ENCODE peak calls at places on chromosomes 2 and 18, in seven cellular contexts. One of them, this sample, is unnamed.

GRCh38 chr2:166364476-166365161 is 11.1 kb downstream of the SCN9A start:
- DNase-seq in foreskin fibroblast: no peak
- DNase-seq in activated T-helper 1 cell treated with anti-CD3 and anti-CD28 coated beads, Interleukin-12 subunit alpha, Interleukin-12 subunit beta, Interleukin-2, Interleukin-4 antibody, amounts not matched to agents 30 ng/mL and 10 ng/mL and 1 ng/mL, durations not matched to agents 14 hours and 24 hours and 36 hours: no peak
- DNase-seq in OCI-M1: peak
- DNase-seq in neuronal stem cell: no peak
- DNase-seq in activated naive CD4-positive, alpha-beta T cell treated with anti-CD3 and anti-CD28 coated beads, Interleukin-2, amount 50 U/mL, for 16 hours: no peak
- DNase-seq in small intestine: no peak
- DNase-seq in this sample: no peak

GRCh38 chr2:112691761-112692370 is 29.0 kb upstream of the NT5DC4 start:
- DNase-seq in foreskin fibroblast: peak
- DNase-seq in activated T-helper 1 cell treated with anti-CD3 and anti-CD28 coated beads, Interleukin-12 subunit alpha, Interleukin-12 subunit beta, Interleukin-2, Interleukin-4 antibody, amounts not matched to agents 30 ng/mL and 10 ng/mL and 1 ng/mL, durations not matched to agents 14 hours and 24 hours and 36 hours: no peak
- DNase-seq in OCI-M1: no peak
- DNase-seq in neuronal stem cell: no peak
- DNase-seq in activated naive CD4-positive, alpha-beta T cell treated with anti-CD3 and anti-CD28 coated beads, Interleukin-2, amount 50 U/mL, for 16 hours: no peak
- DNase-seq in small intestine: no peak
- DNase-seq in this sample: no peak

GRCh38 chr18:36012891-36013290 is 40.4 kb downstream of the RMP24 start:
- DNase-seq in foreskin fibroblast: no peak
- DNase-seq in activated T-helper 1 cell treated with anti-CD3 and anti-CD28 coated beads, Interleukin-12 subunit alpha, Interleukin-12 subunit beta, Interleukin-2, Interleukin-4 antibody, amounts not matched to agents 30 ng/mL and 10 ng/mL and 1 ng/mL, durations not matched to agents 14 hours and 24 hours and 36 hours: no peak
- DNase-seq in OCI-M1: no peak
- DNase-seq in neuronal stem cell: no peak
- DNase-seq in activated naive CD4-positive, alpha-beta T cell treated with anti-CD3 and anti-CD28 coated beads, Interleukin-2, amount 50 U/mL, for 16 hours: no peak
- DNase-seq in small intestine: no peak
- DNase-seq in this sample: no peak

GRCh38 chr2:167191588-167191987 is 303.3 kb downstream of the XIRP2 start:
- DNase-seq in foreskin fibroblast: no peak
- DNase-seq in activated T-helper 1 cell treated with anti-CD3 and anti-CD28 coated beads, Interleukin-12 subunit alpha, Interleukin-12 subunit beta, Interleukin-2, Interleukin-4 antibody, amounts not matched to agents 30 ng/mL and 10 ng/mL and 1 ng/mL, durations not matched to agents 14 hours and 24 hours and 36 hours: no peak
- DNase-seq in OCI-M1: no peak
- DNase-seq in neuronal stem cell: no peak
- DNase-seq in activated naive CD4-positive, alpha-beta T cell treated with anti-CD3 and anti-CD28 coated beads, Interleukin-2, amount 50 U/mL, for 16 hours: no peak
- DNase-seq in small intestine: no peak
- DNase-seq in this sample: no peak

GRCh38 chr2:26640331-26640745 is 828 bp downstream of the CIB4 start:
- DNase-seq in foreskin fibroblast: peak
- DNase-seq in activated T-helper 1 cell treated with anti-CD3 and anti-CD28 coated beads, Interleukin-12 subunit alpha, Interleukin-12 subunit beta, Interleukin-2, Interleukin-4 antibody, amounts not matched to agents 30 ng/mL and 10 ng/mL and 1 ng/mL, durations not matched to agents 14 hours and 24 hours and 36 hours: no peak
- DNase-seq in OCI-M1: peak
- DNase-seq in neuronal stem cell: no peak
- DNase-seq in activated naive CD4-positive, alpha-beta T cell treated with anti-CD3 and anti-CD28 coated beads, Interleukin-2, amount 50 U/mL, for 16 hours: no peak
- DNase-seq in small intestine: no peak
- DNase-seq in this sample: no peak

GRCh38 chr2:95021847-95022246 is 3.7 kb upstream of the MAL start:
- DNase-seq in foreskin fibroblast: no peak
- DNase-seq in activated T-helper 1 cell treated with anti-CD3 and anti-CD28 coated beads, Interleukin-12 subunit alpha, Interleukin-12 subunit beta, Interleukin-2, Interleukin-4 antibody, amounts not matched to agents 30 ng/mL and 10 ng/mL and 1 ng/mL, durations not matched to agents 14 hours and 24 hours and 36 hours: no peak
- DNase-seq in OCI-M1: no peak
- DNase-seq in neuronal stem cell: no peak
- DNase-seq in activated naive CD4-positive, alpha-beta T cell treated with anti-CD3 and anti-CD28 coated beads, Interleukin-2, amount 50 U/mL, for 16 hours: no peak
- DNase-seq in small intestine: no peak
- DNase-seq in this sample: no peak

GRCh38 chr2:197286805-197287595 is 23.6 kb downstream of the ANKRD44 start:
- DNase-seq in foreskin fibroblast: peak
- DNase-seq in activated T-helper 1 cell treated with anti-CD3 and anti-CD28 coated beads, Interleukin-12 subunit alpha, Interleukin-12 subunit beta, Interleukin-2, Interleukin-4 antibody, amounts not matched to agents 30 ng/mL and 10 ng/mL and 1 ng/mL, durations not matched to agents 14 hours and 24 hours and 36 hours: peak
- DNase-seq in OCI-M1: peak
- DNase-seq in neuronal stem cell: no peak
- DNase-seq in activated naive CD4-positive, alpha-beta T cell treated with anti-CD3 and anti-CD28 coated beads, Interleukin-2, amount 50 U/mL, for 16 hours: peak
- DNase-seq in small intestine: peak
- DNase-seq in this sample: no peak

GRCh38 chr2:26732446-26732845 is 31.6 kb upstream of the SLC35F6 start:
- DNase-seq in foreskin fibroblast: no peak
- DNase-seq in activated T-helper 1 cell treated with anti-CD3 and anti-CD28 coated beads, Interleukin-12 subunit alpha, Interleukin-12 subunit beta, Interleukin-2, Interleukin-4 antibody, amounts not matched to agents 30 ng/mL and 10 ng/mL and 1 ng/mL, durations not matched to agents 14 hours and 24 hours and 36 hours: no peak
- DNase-seq in OCI-M1: no peak
- DNase-seq in neuronal stem cell: no peak
- DNase-seq in activated naive CD4-positive, alpha-beta T cell treated with anti-CD3 and anti-CD28 coated beads, Interleukin-2, amount 50 U/mL, for 16 hours: no peak
- DNase-seq in small intestine: no peak
- DNase-seq in this sample: no peak

GRCh38 chr2:149418065-149418464 is 87.7 kb downstream of the LYPD6 start:
- DNase-seq in foreskin fibroblast: no peak
- DNase-seq in activated T-helper 1 cell treated with anti-CD3 and anti-CD28 coated beads, Interleukin-12 subunit alpha, Interleukin-12 subunit beta, Interleukin-2, Interleukin-4 antibody, amounts not matched to agents 30 ng/mL and 10 ng/mL and 1 ng/mL, durations not matched to agents 14 hours and 24 hours and 36 hours: no peak
- DNase-seq in OCI-M1: no peak
- DNase-seq in neuronal stem cell: no peak
- DNase-seq in activated naive CD4-positive, alpha-beta T cell treated with anti-CD3 and anti-CD28 coated beads, Interleukin-2, amount 50 U/mL, for 16 hours: no peak
- DNase-seq in small intestine: no peak
- DNase-seq in this sample: no peak

GRCh38 chr18:35605686-35606417 is 24.3 kb downstream of the GALNT1 start:
- DNase-seq in foreskin fibroblast: peak
- DNase-seq in activated T-helper 1 cell treated with anti-CD3 and anti-CD28 coated beads, Interleukin-12 subunit alpha, Interleukin-12 subunit beta, Interleukin-2, Interleukin-4 antibody, amounts not matched to agents 30 ng/mL and 10 ng/mL and 1 ng/mL, durations not matched to agents 14 hours and 24 hours and 36 hours: no peak
- DNase-seq in OCI-M1: no peak
- DNase-seq in neuronal stem cell: no peak
- DNase-seq in activated naive CD4-positive, alpha-beta T cell treated with anti-CD3 and anti-CD28 coated beads, Interleukin-2, amount 50 U/mL, for 16 hours: no peak
- DNase-seq in small intestine: no peak
- DNase-seq in this sample: no peak

GRCh38 chr2:9781252-9781651 is 62.0 kb upstream of the TAF1B start:
- DNase-seq in foreskin fibroblast: peak
- DNase-seq in activated T-helper 1 cell treated with anti-CD3 and anti-CD28 coated beads, Interleukin-12 subunit alpha, Interleukin-12 subunit beta, Interleukin-2, Interleukin-4 antibody, amounts not matched to agents 30 ng/mL and 10 ng/mL and 1 ng/mL, durations not matched to agents 14 hours and 24 hours and 36 hours: no peak
- DNase-seq in OCI-M1: no peak
- DNase-seq in neuronal stem cell: no peak
- DNase-seq in activated naive CD4-positive, alpha-beta T cell treated with anti-CD3 and anti-CD28 coated beads, Interleukin-2, amount 50 U/mL, for 16 hours: no peak
- DNase-seq in small intestine: peak
- DNase-seq in this sample: no peak

GRCh38 chr2:100518801-100519200 is 44.0 kb upstream of the PDCL3 start:
- DNase-seq in foreskin fibroblast: no peak
- DNase-seq in activated T-helper 1 cell treated with anti-CD3 and anti-CD28 coated beads, Interleukin-12 subunit alpha, Interleukin-12 subunit beta, Interleukin-2, Interleukin-4 antibody, amounts not matched to agents 30 ng/mL and 10 ng/mL and 1 ng/mL, durations not matched to agents 14 hours and 24 hours and 36 hours: no peak
- DNase-seq in OCI-M1: no peak
- DNase-seq in neuronal stem cell: no peak
- DNase-seq in activated naive CD4-positive, alpha-beta T cell treated with anti-CD3 and anti-CD28 coated beads, Interleukin-2, amount 50 U/mL, for 16 hours: no peak
- DNase-seq in small intestine: no peak
- DNase-seq in this sample: no peak

GRCh38 chr2:195586062-195586713 is 70.8 kb upstream of the SLC39A10 start:
- DNase-seq in foreskin fibroblast: no peak
- DNase-seq in activated T-helper 1 cell treated with anti-CD3 and anti-CD28 coated beads, Interleukin-12 subunit alpha, Interleukin-12 subunit beta, Interleukin-2, Interleukin-4 antibody, amounts not matched to agents 30 ng/mL and 10 ng/mL and 1 ng/mL, durations not matched to agents 14 hours and 24 hours and 36 hours: no peak
- DNase-seq in OCI-M1: no peak
- DNase-seq in neuronal stem cell: no peak
- DNase-seq in activated naive CD4-positive, alpha-beta T cell treated with anti-CD3 and anti-CD28 coated beads, Interleukin-2, amount 50 U/mL, for 16 hours: no peak
- DNase-seq in small intestine: no peak
- DNase-seq in this sample: peak

GRCh38 chr2:74419345-74419744 is 2.1 kb downstream of the C2orf81 start:
- DNase-seq in foreskin fibroblast: no peak
- DNase-seq in activated T-helper 1 cell treated with anti-CD3 and anti-CD28 coated beads, Interleukin-12 subunit alpha, Interleukin-12 subunit beta, Interleukin-2, Interleukin-4 antibody, amounts not matched to agents 30 ng/mL and 10 ng/mL and 1 ng/mL, durations not matched to agents 14 hours and 24 hours and 36 hours: no peak
- DNase-seq in OCI-M1: no peak
- DNase-seq in neuronal stem cell: no peak
- DNase-seq in activated naive CD4-positive, alpha-beta T cell treated with anti-CD3 and anti-CD28 coated beads, Interleukin-2, amount 50 U/mL, for 16 hours: no peak
- DNase-seq in small intestine: no peak
- DNase-seq in this sample: no peak

GRCh38 chr2:8176837-8177236 is 505.0 kb upstream of the ID2 start:
- DNase-seq in foreskin fibroblast: no peak
- DNase-seq in activated T-helper 1 cell treated with anti-CD3 and anti-CD28 coated beads, Interleukin-12 subunit alpha, Interleukin-12 subunit beta, Interleukin-2, Interleukin-4 antibody, amounts not matched to agents 30 ng/mL and 10 ng/mL and 1 ng/mL, durations not matched to agents 14 hours and 24 hours and 36 hours: no peak
- DNase-seq in OCI-M1: no peak
- DNase-seq in neuronal stem cell: no peak
- DNase-seq in activated naive CD4-positive, alpha-beta T cell treated with anti-CD3 and anti-CD28 coated beads, Interleukin-2, amount 50 U/mL, for 16 hours: no peak
- DNase-seq in small intestine: no peak
- DNase-seq in this sample: no peak

GRCh38 chr2:64952896-64953482 is 36.2 kb upstream of the SLC1A4 start:
- DNase-seq in foreskin fibroblast: peak
- DNase-seq in activated T-helper 1 cell treated with anti-CD3 and anti-CD28 coated beads, Interleukin-12 subunit alpha, Interleukin-12 subunit beta, Interleukin-2, Interleukin-4 antibody, amounts not matched to agents 30 ng/mL and 10 ng/mL and 1 ng/mL, durations not matched to agents 14 hours and 24 hours and 36 hours: no peak
- DNase-seq in OCI-M1: no peak
- DNase-seq in neuronal stem cell: no peak
- DNase-seq in activated naive CD4-positive, alpha-beta T cell treated with anti-CD3 and anti-CD28 coated beads, Interleukin-2, amount 50 U/mL, for 16 hours: no peak
- DNase-seq in small intestine: no peak
- DNase-seq in this sample: no peak

GRCh38 chr2:7031424-7032245 is 114.4 kb downstream of the RNF144A start:
- DNase-seq in foreskin fibroblast: peak
- DNase-seq in activated T-helper 1 cell treated with anti-CD3 and anti-CD28 coated beads, Interleukin-12 subunit alpha, Interleukin-12 subunit beta, Interleukin-2, Interleukin-4 antibody, amounts not matched to agents 30 ng/mL and 10 ng/mL and 1 ng/mL, durations not matched to agents 14 hours and 24 hours and 36 hours: no peak
- DNase-seq in OCI-M1: no peak
- DNase-seq in neuronal stem cell: no peak
- DNase-seq in activated naive CD4-positive, alpha-beta T cell treated with anti-CD3 and anti-CD28 coated beads, Interleukin-2, amount 50 U/mL, for 16 hours: peak
- DNase-seq in small intestine: peak
- DNase-seq in this sample: no peak

GRCh38 chr2:186771395-186771794 is 77.5 kb downstream of the FAM171B start:
- DNase-seq in foreskin fibroblast: no peak
- DNase-seq in activated T-helper 1 cell treated with anti-CD3 and anti-CD28 coated beads, Interleukin-12 subunit alpha, Interleukin-12 subunit beta, Interleukin-2, Interleukin-4 antibody, amounts not matched to agents 30 ng/mL and 10 ng/mL and 1 ng/mL, durations not matched to agents 14 hours and 24 hours and 36 hours: no peak
- DNase-seq in OCI-M1: no peak
- DNase-seq in neuronal stem cell: no peak
- DNase-seq in activated naive CD4-positive, alpha-beta T cell treated with anti-CD3 and anti-CD28 coated beads, Interleukin-2, amount 50 U/mL, for 16 hours: no peak
- DNase-seq in small intestine: no peak
- DNase-seq in this sample: peak